ENCODE peak calls at places on chromosomes 6 and 20, in eight cellular contexts. D is WTC11; L is MM.1S; I is tibial artery; S is sigmoid colon; R is natural killer cell; E is astrocyte of the cerebellum; P is activated CD4-positive, CD25-positive, alpha-beta regulatory T cell treated with anti-CD3 and anti-CD28 coated beads, Interleukin-2, amount 50 U/mL, for 72 hours. Y is an unnamed sample.

GRCh38 chr6:88574666-88575065 is 388.8 kb downstream of the RNGTT start:
- DNase-seq in D (no peak), L (no peak), I (no peak), S (no peak), R (no peak), E (no peak), P (no peak), Y (no peak)

GRCh38 chr6:119129148-119129967 is 50.9 kb upstream of the FAM184A start:
- DNase-seq in D (no peak), L (peak), I (no peak), S (no peak), R (no peak), E (peak), P (no peak), Y (no peak)

GRCh38 chr20:61753196-61753942 is 312.3 kb downstream of the TAF4 start:
- DNase-seq in D (no peak), L (peak), I (no peak), S (peak), R (no peak), E (peak), P (no peak), Y (no peak)

GRCh38 chr6:89553446-89553845 is 85.1 kb downstream of the LYRM2 start:
- DNase-seq in D (no peak), L (no peak), I (no peak), S (no peak), R (no peak), E (no peak), P (no peak), Y (no peak)

GRCh38 chr20:22492497-22492896 is 91.9 kb downstream of the FOXA2 start:
- DNase-seq in D (no peak), L (no peak), I (no peak), S (no peak), R (no peak), E (no peak), P (no peak), Y (no peak)

GRCh38 chr20:45798935-45799642 is 7.3 kb downstream of the DNTTIP1 start:
- DNase-seq in D (peak), L (peak), I (peak), S (no peak), R (peak), E (no peak), P (peak), Y (peak)

GRCh38 chr6:127342946-127343752 is at the start of gene ECHDC1:
- DNase-seq in D (peak), L (peak), I (peak), S (peak), R (peak), E (no peak), P (peak), Y (peak)

GRCh38 chr6:137237413-137238170 is 18.4 kb upstream of the IFNGR1 start:
- DNase-seq in D (no peak), L (no peak), I (no peak), S (no peak), R (no peak), E (peak), P (no peak), Y (no peak)

GRCh38 chr6:158191032-158191431 is 22.9 kb downstream of the GTF2H5 start:
- DNase-seq in D (no peak), L (no peak), I (no peak), S (no peak), R (no peak), E (no peak), P (no peak), Y (no peak)

GRCh38 chr6:142187209-142187608 is 40.1 kb downstream of the VTA1 start:
- DNase-seq in D (no peak), L (no peak), I (no peak), S (no peak), R (no peak), E (peak), P (no peak), Y (no peak)

GRCh38 chr20:31522756-31523155 is 8.5 kb downstream of the HM13 start:
- DNase-seq in D (no peak), L (no peak), I (no peak), S (no peak), R (no peak), E (no peak), P (no peak), Y (no peak)

GRCh38 chr6:169618526-169619490 is 83.0 kb downstream of the WDR27 start:
- DNase-seq in D (no peak), L (no peak), I (no peak), S (no peak), R (no peak), E (peak), P (no peak), Y (no peak)

GRCh38 chr6:140897804-140898573 is 1234.7 kb upstream of the GJE1 start:
- DNase-seq in D (no peak), L (peak), I (peak), S (peak), R (no peak), E (no peak), P (no peak), Y (no peak)

Y was measured in CD8-positive, alpha-beta memory T cell.